ENCODE peak calls at places on chromosome 13, in five cellular contexts. P is upper lobe of left lung; X is Panc1; W is effector memory CD4-positive, alpha-beta T cell; B is HepG2. J is an unnamed sample. For H3K27me3, the result is how much of the 10 kb centered on the place peaks cover.

GRCh38 chr13:64723735-64724134 is 2506.4 kb downstream of the PCDH9 start:
- DNase-seq in P (no peak), X (peak), W (no peak), B (peak), J (no peak)

GRCh38 chr13:74064805-74065204 is 69.4 kb downstream of the KLF12 start:
- DNase-seq in P (no peak), X (no peak), W (no peak), B (no peak), J (no peak)

GRCh38 chr13:76856141-76856571 is 30.0 kb downstream of the KCTD12 start:
- DNase-seq in P (no peak), X (no peak), W (no peak), B (no peak), J (no peak)

GRCh38 chr13:25181597-25181996 is 9.5 kb upstream of the AMER2 start:
- DNase-seq in P (no peak), X (no peak), W (no peak), B (no peak), J (no peak)

GRCh38 chr13:90070362-90070761 is 1277.1 kb upstream of the MIR17HG start:
- DNase-seq in P (no peak), X (no peak), W (no peak), B (peak), J (no peak)

GRCh38 chr13:30017880-30018279 is 167.5 kb upstream of the UBL3 start:
- DNase-seq in P (no peak), X (no peak), W (no peak), B (no peak), J (peak)

GRCh38 chr13:61086052-61086451 is 329.6 kb downstream of the PCDH20 start:
- DNase-seq in P (no peak), X (no peak), W (no peak), B (no peak), J (no peak)

GRCh38 chr13:108463365-108463764 is 166.0 kb upstream of the MYO16 start:
- DNase-seq in P (no peak), X (no peak), W (no peak), B (no peak), J (no peak)

GRCh38 chr13:97566907-97567306 is 132.9 kb downstream of the RAP2A start:
- DNase-seq in P (no peak), X (no peak), W (no peak), B (no peak), J (no peak)

GRCh38 chr13:54029226-54029625 is 1000.6 kb downstream of the OLFM4 start:
- DNase-seq in P (no peak), X (no peak), W (no peak), B (no peak), J (no peak)

GRCh38 chr13:66265446-66265845 is 964.7 kb downstream of the PCDH9 start:
- DNase-seq in P (no peak), X (no peak), W (no peak), B (no peak), J (no peak)

GRCh38 chr13:78601124-78601885 is 2.0 kb downstream of the POU4F1 start:
- DNase-seq in P (peak), X (no peak), W (no peak), B (no peak), J (peak)

DNA sequence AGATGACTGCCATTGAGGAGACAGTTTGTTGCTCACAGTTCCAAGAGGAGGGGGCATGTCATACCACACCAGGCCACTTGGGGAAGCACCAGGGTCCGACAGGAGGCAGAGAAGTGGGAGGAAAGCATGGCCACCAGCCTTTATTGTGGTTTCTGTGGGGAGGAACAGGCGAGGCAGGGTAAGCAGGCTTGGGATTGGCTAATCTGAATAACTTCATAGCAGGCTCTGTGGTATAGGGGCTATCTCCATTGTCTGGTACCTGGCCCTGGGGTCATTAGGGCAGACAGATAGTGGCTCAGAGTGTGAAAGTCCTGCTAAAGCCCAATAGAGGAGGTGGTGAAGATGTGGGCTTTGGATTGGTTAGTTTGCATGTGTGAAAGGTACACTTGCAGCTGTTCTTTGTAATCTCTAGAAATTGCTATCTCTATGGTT is 35.5 kb downstream of the CBY2 start:
- DNase-seq in P (no peak), X (no peak), W (no peak), B (no peak), J (peak)
- H3K27me3 ChIP-seq in P (under half), X (under half), W (under half), B (under half), J (under half)

GRCh38 chr13:31046711-31047279 is 114.3 kb downstream of the TEX26 start:
- DNase-seq in P (peak), X (no peak), W (no peak), B (no peak), J (no peak)

GRCh38 chr13:31044658-31045620 is 112.5 kb downstream of the TEX26 start:
- DNase-seq in P (no peak), X (no peak), W (peak), B (no peak), J (no peak)

GRCh38 chr13:31048521-31048920 is 113.2 kb downstream of the HSPH1 start:
- DNase-seq in P (no peak), X (no peak), W (no peak), B (no peak), J (no peak)

GRCh38 chr13:31043891-31044657 is 111.6 kb downstream of the TEX26 start:
- DNase-seq in P (peak), X (peak), W (peak), B (peak), J (peak)

DNA sequence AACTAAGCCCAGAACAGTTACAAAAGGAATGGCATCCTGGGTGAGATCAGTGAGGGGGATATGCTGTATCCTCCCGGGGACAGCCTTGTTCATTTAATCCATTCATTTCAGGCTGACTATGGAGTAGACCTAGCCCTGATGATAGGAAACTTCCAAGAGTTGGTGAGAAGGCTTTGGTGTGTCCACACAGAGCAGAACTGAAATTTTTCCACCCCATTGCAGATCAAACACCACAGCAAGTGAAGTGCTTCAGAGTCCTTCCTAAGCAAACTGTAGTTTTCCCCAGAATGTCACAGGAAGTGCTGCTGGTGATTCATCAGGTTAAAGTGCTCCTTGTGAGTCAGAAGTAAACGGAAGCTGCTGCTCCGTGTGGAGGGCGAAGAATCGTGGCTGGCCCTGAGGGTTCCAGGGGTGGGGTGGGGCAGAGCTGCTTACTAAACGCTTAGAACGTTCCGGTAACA is 113.2 kb downstream of the TEX26 start:
- DNase-seq in P (no peak), X (peak), W (peak), B (peak), J (no peak)
- H3K4me3 ChIP-seq in P (no peak), X (peak), W (no peak), B (no peak), J (no peak)

GRCh38 chr13:71858647-71859046 is 8.4 kb downstream of the DACH1 start:
- DNase-seq in P (no peak), X (no peak), W (no peak), B (no peak), J (no peak)
- H3K27me3 ChIP-seq in P (under half), X (under half), W (under half), B (under half), J (under half)

GRCh38 chr13:22061371-22061805 is 390.5 kb downstream of the FGF9 start:
- DNase-seq in P (peak), X (no peak), W (peak), B (no peak), J (peak)
- H3K4me3 ChIP-seq in P (no peak), X (no peak), W (no peak), B (no peak), J (no peak)

GRCh38 chr13:99989376-99990044 is 7.9 kb downstream of the ZIC2 start:
- DNase-seq in P (peak), X (no peak), W (no peak), B (no peak), J (peak)
- H3K27me3 ChIP-seq in P (half or more), X (under half), W (half or more), B (under half), J (half or more)